ENCODE peak calls at places on chromosomes 6 and 20, in ten cellular contexts. D is stomach; W is left ventricle myocardium inferior; C is left lung; O is tibial artery; B is HCT116; H is PC-9; I is cardiac muscle cell; R is endothelial cell of umbilical vein; Z is CD8-positive, alpha-beta T cell. Y is an unnamed sample. For H3K36me3, the result is how much of the 10 kb centered on the place peaks cover.

GRCh38 chr6:160412993-160413392 is 64.8 kb downstream of the SLC22A3 start:
- DNase-seq in O (no peak), R (no peak), C (no peak), H (no peak), D (no peak), I (no peak), W (no peak), B (no peak), Z (no peak), Y (no peak)

GRCh38 chr6:46876126-46876525 is 45.6 kb downstream of the ADGRF5 start:
- DNase-seq in C (no peak), O (no peak), H (peak), R (peak), Z (no peak), W (no peak), B (peak), D (peak), I (no peak), Y (peak)

GRCh38 chr6:38143191-38144154 is 323.9 kb downstream of the ZFAND3 start:
- DNase-seq in D (no peak), C (no peak), R (no peak), W (no peak), H (no peak), I (peak), O (no peak), B (no peak), Z (no peak), Y (no peak)

GRCh38 chr6:119979862-119980261 is 630.3 kb upstream of the MAN1A1 start:
- DNase-seq in D (no peak), Z (no peak), I (peak), W (no peak), B (peak), O (no peak), H (no peak), C (no peak), R (no peak), Y (no peak)

GRCh38 chr6:84304881-84305280 is 77.4 kb upstream of the CEP162 start:
- DNase-seq in B (no peak), R (no peak), O (no peak), H (no peak), C (no peak), W (no peak), D (no peak), Z (no peak), I (no peak), Y (no peak)

GRCh38 chr6:106512048-106512957 is 117.0 kb downstream of the RTN4IP1 start:
- DNase-seq in D (peak), C (peak), H (peak), I (peak), Z (peak), B (no peak), O (peak), R (peak), W (peak), Y (peak)

GRCh38 chr6:1679691-1680068 is 70.0 kb downstream of the FOXC1 start:
- DNase-seq in I (no peak), B (no peak), C (no peak), D (no peak), O (no peak), W (no peak), R (peak), Z (no peak), H (peak), Y (no peak)

GRCh38 chr6:7042056-7042653 is 65.6 kb upstream of the RREB1 start:
- DNase-seq in I (no peak), C (peak), O (peak), H (peak), B (no peak), W (no peak), Z (no peak), R (peak), D (peak), Y (no peak)

GRCh38 chr20:15257071-15257470 is 919.7 kb upstream of the FLRT3 start:
- DNase-seq in R (no peak), D (no peak), O (no peak), W (no peak), H (no peak), I (no peak), C (no peak), Z (no peak), B (no peak), Y (no peak)

GRCh38 chr6:9332241-9332640 is 896.9 kb upstream of the SLC35B3 start:
- DNase-seq in O (no peak), Z (no peak), B (no peak), D (no peak), C (no peak), R (no peak), I (no peak), W (no peak), H (no peak), Y (no peak)

GRCh38 chr6:7672066-7673062 is 53.5 kb upstream of the BMP6 start:
- DNase-seq in R (no peak), Z (no peak), O (no peak), W (no peak), H (no peak), I (no peak), B (no peak), C (no peak), D (no peak), Y (no peak)

GRCh38 chr6:160197662-160198061 is 61.0 kb downstream of the SLC22A2 start:
- DNase-seq in Z (no peak), O (no peak), R (no peak), B (no peak), H (no peak), D (no peak), C (no peak), I (no peak), W (no peak), Y (no peak)

GRCh38 chr6:30752164-30752927 is 8.0 kb upstream of the IER3 start:
- DNase-seq in B (peak), O (peak), Z (no peak), C (peak), H (peak), R (peak), I (no peak), W (peak), D (peak), Y (peak)

GRCh38 chr6:37920667-37921066 is 101.1 kb downstream of the ZFAND3 start:
- DNase-seq in B (no peak), I (no peak), D (no peak), W (no peak), R (no peak), O (no peak), C (no peak), H (no peak), Z (no peak), Y (no peak)

GRCh38 chr6:34556031-34556471 is at the start of gene SPDEF:
- DNase-seq in W (no peak), O (no peak), Z (no peak), I (no peak), B (no peak), H (peak), C (no peak), D (peak), R (no peak), Y (peak)

GRCh38 chr6:38389875-38390274 is 249.9 kb downstream of the BTBD9 start:
- DNase-seq in B (no peak), W (no peak), H (no peak), C (no peak), I (no peak), R (no peak), D (no peak), Z (no peak), O (no peak), Y (no peak)

GRCh38 chr20:38043512-38044300 is 10.2 kb downstream of the RPRD1B start:
- DNase-seq in D (no peak), H (no peak), W (no peak), O (no peak), C (no peak), B (no peak), R (peak), I (no peak), Z (no peak), Y (no peak)
- TF ChIP-seq CTCF in D (no peak), H (no peak), W (no peak), O (no peak), C (no peak), B (no peak), R (no peak), I (no peak), Z (no peak), Y (no peak)

GRCh38 chr6:154316131-154316530 is 40.5 kb downstream of the IPCEF1 start:
- DNase-seq in D (no peak), H (no peak), W (no peak), B (no peak), R (no peak), O (no peak), C (no peak), Z (no peak), I (no peak), Y (no peak)

GRCh38 chr6:154314084-154314483 is 42.5 kb downstream of the IPCEF1 start:
- DNase-seq in I (no peak), O (no peak), W (no peak), D (no peak), H (no peak), B (no peak), Z (no peak), C (no peak), R (no peak), Y (no peak)

GRCh38 chr6:154319231-154319858 is 37.3 kb downstream of the IPCEF1 start:
- DNase-seq in R (no peak), B (no peak), D (no peak), H (no peak), Z (no peak), I (no peak), W (no peak), O (no peak), C (no peak), Y (no peak)

GRCh38 chr6:154318711-154319110 is 37.9 kb downstream of the IPCEF1 start:
- DNase-seq in R (no peak), H (no peak), D (no peak), O (no peak), Z (no peak), C (no peak), B (no peak), W (no peak), I (no peak), Y (no peak)
- H3K36me3 ChIP-seq in R (under half), H (under half), D (under half), O (under half), Z (under half), C (under half), B (under half), W (under half), I (under half), Y (under half)

GRCh38 chr6:122839477-122839876 is 50.4 kb downstream of the SMPDL3A start:
- DNase-seq in D (peak), B (peak), R (peak), C (no peak), Z (no peak), I (peak), O (peak), W (no peak), H (peak), Y (peak)

GRCh38 chr6:122833229-122833556 is 44.1 kb downstream of the SMPDL3A start:
- DNase-seq in D (no peak), W (no peak), B (no peak), Z (no peak), H (no peak), I (no peak), R (no peak), C (no peak), O (no peak), Y (no peak)

GRCh38 chr6:122832515-122833228 is 43.6 kb downstream of the SMPDL3A start:
- DNase-seq in D (no peak), B (no peak), Z (no peak), H (no peak), I (no peak), W (no peak), C (no peak), O (no peak), R (no peak), Y (no peak)

GRCh38 chr6:122839906-122840305 is 50.8 kb downstream of the SMPDL3A start:
- DNase-seq in D (no peak), O (no peak), R (no peak), I (no peak), B (no peak), C (no peak), H (no peak), W (no peak), Z (no peak), Y (no peak)

GRCh38 chr6:122838060-122838780 is 49.2 kb downstream of the SMPDL3A start:
- DNase-seq in D (no peak), C (no peak), R (peak), O (no peak), B (no peak), W (no peak), I (peak), H (no peak), Z (no peak), Y (no peak)
- TF ChIP-seq CTCF in D (peak), C (peak), R (no peak), O (no peak), B (peak), W (peak), I (peak), H (peak), Z (no peak), Y (peak)

DNA sequence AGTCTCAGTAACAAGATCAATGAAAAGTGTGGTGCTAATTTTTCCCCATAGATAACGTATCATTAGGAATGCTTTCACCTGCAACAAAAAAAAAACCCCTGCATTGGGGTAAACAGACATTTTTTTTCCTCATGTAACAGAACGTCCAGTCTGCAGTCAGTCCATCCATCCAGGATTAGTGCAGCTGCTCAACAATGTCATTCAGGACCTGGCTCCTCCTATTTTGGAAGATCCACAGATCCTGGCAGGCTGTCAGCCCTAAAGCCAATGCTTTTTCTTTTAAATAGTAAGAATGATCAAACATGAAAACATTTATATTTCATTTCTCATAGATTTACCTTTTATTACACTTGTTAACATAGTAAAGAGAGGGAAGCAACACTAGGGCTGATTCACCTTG is 116.5 kb upstream of the CCDC28A start:
- DNase-seq in Z (no peak), O (no peak), W (no peak), B (no peak), C (no peak), R (no peak), H (no peak), I (no peak), D (no peak), Y (no peak)
- H3K36me3 ChIP-seq in Z (under half), O (under half), W (under half), B (under half), C (under half), R (under half), H (under half), I (under half), D (under half), Y (under half)

GRCh38 chr20:48189177-48189576 is 403.9 kb upstream of the SULF2 start:
- DNase-seq in W (no peak), R (peak), I (no peak), O (no peak), H (peak), Z (no peak), D (no peak), C (no peak), B (peak), Y (no peak)
- TF ChIP-seq CTCF in W (peak), R (peak), I (peak), O (no peak), H (peak), Z (no peak), D (no peak), C (no peak), B (peak), Y (no peak)

Y was measured in pancreas.